ENCODE peak calls at places on chromosomes 3 and 15, in five cellular contexts. L is PC-3, A is A549, W is mucosa of descending colon, I is left colon. N is an unnamed sample.

GRCh38 chr15:81294501-81294850 is 29.5 kb downstream of the STARD5 start:
- ATAC-seq in L (no peak), A (no peak), W (peak), I (peak), N (no peak)

GRCh38 chr15:52658955-52659354 is 20.2 kb downstream of the ATOSA start:
- ATAC-seq in L (peak), A (no peak), W (peak), I (no peak), N (no peak)

GRCh38 chr3:185473290-185473815 is 25.5 kb downstream of the TMEM41A start:
- ATAC-seq in L (no peak), A (no peak), W (no peak), I (no peak), N (peak)

GRCh38 chr3:123193448-123194101 is 8.2 kb upstream of the SEC22A start:
- ATAC-seq in L (no peak), A (no peak), W (no peak), I (no peak), N (no peak)

GRCh38 chr15:26665950-26666921 is 106.6 kb downstream of the GABRB3 start:
- ATAC-seq in L (no peak), A (no peak), W (no peak), I (no peak), N (no peak)

GRCh38 chr3:123321806-123322205 is 120.1 kb downstream of the SEC22A start:
- ATAC-seq in L (peak), A (no peak), W (no peak), I (no peak), N (no peak)

GRCh38 chr15:31513178-31513577 is 186.5 kb downstream of the KLF13 start:
- ATAC-seq in L (no peak), A (no peak), W (no peak), I (no peak), N (no peak)

GRCh38 chr3:160376681-160377080 is 22.3 kb downstream of the IFT80 start:
- ATAC-seq in L (no peak), A (no peak), W (no peak), I (no peak), N (no peak)

GRCh38 chr3:184716652-184717607 is 5.1 kb upstream of the MAGEF1 start:
- ATAC-seq in L (peak), A (no peak), W (peak), I (no peak), N (no peak)

GRCh38 chr15:69679623-69680228 is 227.1 kb downstream of the RPLP1 start:
- ATAC-seq in L (no peak), A (no peak), W (no peak), I (no peak), N (no peak)